ENCODE peak calls at places on chromosomes 13 and 19, in nine cellular contexts. F, D, A, O, R, Q, X, U and E are unnamed samples.

GRCh38 chr13:95256086-95256485 is 45.2 kb downstream of the ABCC4 start:
- DNase-seq in F (no peak), A (peak), R (no peak), Q (no peak), O (peak), D (peak), X (peak), U (peak), E (no peak)

GRCh38 chr19:39778763-39779162 is at the start of gene LEUTX:
- DNase-seq in U (no peak), R (no peak), Q (no peak), O (no peak), F (no peak), D (no peak), X (no peak), A (no peak), E (no peak)

GRCh38 chr13:62046512-62046911 is 630.9 kb upstream of the PCDH20 start:
- DNase-seq in R (no peak), Q (no peak), U (no peak), O (no peak), F (no peak), X (no peak), A (no peak), D (no peak), E (no peak)

GRCh38 chr13:32415019-32415418 is 12.9 kb downstream of the N4BP2L1 start:
- DNase-seq in U (no peak), R (no peak), Q (no peak), X (no peak), F (no peak), D (peak), A (peak), O (peak), E (peak)

GRCh38 chr13:98155475-98156111 is 12.7 kb downstream of the FARP1 start:
- DNase-seq in O (peak), A (peak), Q (no peak), F (no peak), U (no peak), D (peak), R (no peak), X (no peak), E (no peak)

GRCh38 chr13:73341748-73342147 is 282.9 kb downstream of the KLF5 start:
- DNase-seq in R (no peak), D (peak), F (no peak), A (peak), U (no peak), Q (no peak), X (no peak), O (peak), E (no peak)

GRCh38 chr13:50382951-50383350 is 367.7 kb downstream of the KCNRG start:
- DNase-seq in A (no peak), X (no peak), D (no peak), R (no peak), Q (no peak), U (no peak), F (no peak), O (no peak), E (no peak)

GRCh38 chr19:13044160-13044853 is 49.0 kb downstream of the NFIX start:
- DNase-seq in A (peak), X (no peak), O (peak), F (no peak), U (peak), R (no peak), D (no peak), Q (peak), E (no peak)

GRCh38 chr13:105513448-105513847 is 1022.0 kb downstream of the EFNB2 start:
- DNase-seq in F (no peak), U (no peak), R (no peak), D (no peak), X (no peak), Q (no peak), A (no peak), O (no peak), E (no peak)

GRCh38 chr19:53868892-53869804 is 1.5 kb downstream of the MYADM start:
- DNase-seq in R (peak), O (peak), F (peak), U (peak), A (peak), Q (peak), D (peak), X (no peak), E (peak)

GRCh38 chr19:38395381-38396127 is 7.1 kb downstream of the SPRED3 start:
- DNase-seq in O (no peak), X (no peak), D (no peak), F (no peak), U (no peak), R (no peak), A (no peak), Q (no peak), E (no peak)

GRCh38 chr19:7842661-7843294 is 12.8 kb downstream of the EVI5L start:
- DNase-seq in D (no peak), R (no peak), A (no peak), Q (no peak), O (no peak), U (no peak), F (no peak), X (no peak), E (no peak)

GRCh38 chr13:20489185-20489820 is 36.4 kb downstream of the CRYL1 start:
- DNase-seq in O (no peak), D (no peak), F (no peak), U (no peak), Q (no peak), X (no peak), R (peak), A (peak), E (peak)

GRCh38 chr13:97258801-97259200 is 36.7 kb downstream of the MBNL2 start:
- DNase-seq in A (peak), X (no peak), D (no peak), F (no peak), U (no peak), R (no peak), O (peak), Q (no peak), E (no peak)

GRCh38 chr13:100454876-100455275 is 133.7 kb downstream of the GGACT start:
- DNase-seq in D (peak), R (no peak), O (peak), U (peak), A (peak), Q (no peak), X (no peak), F (no peak), E (no peak)

GRCh38 chr13:58953638-58954037 is 1210.1 kb downstream of the DIAPH3 start:
- DNase-seq in D (no peak), A (no peak), F (no peak), Q (no peak), U (no peak), O (no peak), R (no peak), X (no peak), E (no peak)

GRCh38 chr19:40781140-40781539 is 3.1 kb downstream of the RAB4B start:
- DNase-seq in O (no peak), U (no peak), A (no peak), X (no peak), R (no peak), D (no peak), Q (no peak), F (no peak), E (no peak)

GRCh38 chr19:13797870-13798269 is 2.6 kb downstream of the ZSWIM4 start:
- DNase-seq in Q (no peak), U (peak), F (no peak), O (peak), R (no peak), X (no peak), D (peak), A (peak), E (no peak)

GRCh38 chr13:77985866-77986636 is 67.4 kb upstream of the EDNRB start:
- DNase-seq in Q (no peak), A (no peak), F (no peak), D (no peak), X (no peak), U (no peak), O (no peak), R (no peak), E (no peak)

GRCh38 chr19:19775891-19776205 is 42.9 kb upstream of the ZNF14 start:
- DNase-seq in F (no peak), R (no peak), D (no peak), X (no peak), Q (no peak), A (no peak), U (no peak), O (no peak), E (no peak)

GRCh38 chr13:107233541-107233940 is 665.6 kb upstream of the ARGLU1 start:
- DNase-seq in F (no peak), A (no peak), Q (no peak), D (no peak), X (no peak), R (no peak), O (no peak), U (no peak), E (no peak)

GRCh38 chr13:97976551-97977375 is 23.3 kb downstream of the IPO5 start:
- DNase-seq in F (no peak), U (peak), R (no peak), D (no peak), X (no peak), A (no peak), O (peak), Q (no peak), E (peak)

GRCh38 chr13:99315186-99315585 is 8.0 kb upstream of the GPR183 start:
- DNase-seq in R (no peak), U (no peak), F (no peak), Q (no peak), A (no peak), D (no peak), O (no peak), X (no peak), E (no peak)

GRCh38 chr19:41919948-41920712 is 8.1 kb downstream of the ERFL start:
- DNase-seq in Q (no peak), R (no peak), O (no peak), A (peak), X (no peak), F (no peak), D (no peak), U (no peak), E (no peak)

GRCh38 chr13:51584731-51585191 is 499 bp downstream of the WDFY2 start:
- DNase-seq in X (no peak), A (peak), Q (peak), U (peak), R (peak), F (peak), O (peak), D (peak), E (peak)

GRCh38 chr13:81697826-81698225 is 1356.9 kb upstream of the SPRY2 start:
- DNase-seq in F (no peak), Q (no peak), O (no peak), X (no peak), U (no peak), A (no peak), R (no peak), D (no peak), E (no peak)

GRCh38 chr19:6464070-6464873 is at the start of gene CRB3:
- DNase-seq in D (peak), A (no peak), U (peak), O (no peak), F (no peak), X (no peak), Q (no peak), R (peak), E (peak)

GRCh38 chr13:52383362-52383761 is 22.6 kb downstream of the THSD1 start:
- DNase-seq in D (no peak), F (no peak), U (no peak), Q (no peak), R (no peak), O (no peak), X (no peak), A (no peak), E (no peak)

GRCh38 chr13:53719281-53719680 is 690.7 kb downstream of the OLFM4 start:
- DNase-seq in U (no peak), A (no peak), R (no peak), O (no peak), D (no peak), Q (no peak), X (no peak), F (no peak), E (no peak)

GRCh38 chr19:45235485-45235884 is 9.7 kb downstream of the EXOC3L2 start:
- DNase-seq in Q (no peak), A (no peak), R (no peak), U (no peak), O (no peak), F (no peak), X (no peak), D (no peak), E (no peak)

GRCh38 chr13:64925284-64925683 is 2304.9 kb downstream of the PCDH9 start:
- DNase-seq in Q (no peak), O (peak), R (no peak), A (no peak), D (peak), U (no peak), F (peak), X (peak), E (no peak)

GRCh38 chr13:50198508-50198907 is 183.3 kb downstream of the KCNRG start:
- DNase-seq in D (peak), A (peak), U (peak), F (no peak), X (no peak), R (no peak), Q (no peak), O (peak), E (no peak)

GRCh38 chr13:20006206-20006605 is 47.7 kb downstream of the ZMYM2 start:
- DNase-seq in Q (no peak), X (no peak), D (peak), U (no peak), A (peak), R (no peak), O (peak), F (no peak), E (no peak)

GRCh38 chr13:45205124-45205523 is 4.3 kb upstream of the KCTD4 start:
- DNase-seq in Q (no peak), U (no peak), R (no peak), X (no peak), F (no peak), O (no peak), A (no peak), D (no peak), E (no peak)

GRCh38 chr13:29507356-29507755 is 88.1 kb downstream of the SLC7A1 start:
- DNase-seq in X (peak), O (peak), Q (no peak), A (peak), F (no peak), D (no peak), U (no peak), R (no peak), E (no peak)

GRCh38 chr13:61413572-61413971 is 2.1 kb downstream of the PCDH20 start:
- DNase-seq in X (no peak), D (no peak), A (no peak), R (no peak), F (no peak), Q (no peak), U (no peak), O (no peak), E (no peak)

GRCh38 chr13:109712187-109712601 is 74.2 kb downstream of the IRS2 start:
- DNase-seq in X (peak), A (no peak), U (no peak), R (no peak), D (no peak), F (no peak), O (no peak), Q (no peak), E (no peak)

GRCh38 chr19:35260694-35261304 is 8.0 kb upstream of the USF2 start:
- DNase-seq in Q (peak), O (no peak), R (no peak), F (no peak), U (no peak), D (no peak), A (no peak), X (no peak), E (peak)

GRCh38 chr19:55695511-55696290 is 20.7 kb downstream of the EPN1 start:
- DNase-seq in O (no peak), R (no peak), D (no peak), A (no peak), U (no peak), Q (no peak), F (no peak), X (no peak), E (no peak)

GRCh38 chr13:39811696-39812095 is 156.2 kb downstream of the COG6 start:
- DNase-seq in X (no peak), F (no peak), A (no peak), U (no peak), R (no peak), Q (no peak), O (no peak), D (no peak), E (no peak)

GRCh38 chr13:39811051-39811450 is 155.6 kb downstream of the COG6 start:
- DNase-seq in X (no peak), A (no peak), O (no peak), R (no peak), D (no peak), F (no peak), U (no peak), Q (no peak), E (no peak)

GRCh38 chr13:39818953-39819352 is 163.5 kb downstream of the COG6 start:
- DNase-seq in O (no peak), X (no peak), D (no peak), Q (no peak), A (peak), F (no peak), U (no peak), R (no peak), E (no peak)

GRCh38 chr13:39816936-39817335 is 161.5 kb downstream of the COG6 start:
- DNase-seq in R (no peak), O (no peak), F (no peak), A (peak), X (no peak), Q (no peak), U (no peak), D (no peak), E (no peak)

GRCh38 chr13:39815345-39816111 is 160.1 kb downstream of the COG6 start:
- DNase-seq in R (no peak), F (no peak), Q (no peak), O (peak), X (no peak), D (peak), A (peak), U (no peak), E (no peak)
- TF ChIP-seq CTCF in R (no peak), F (no peak), Q (no peak), O (no peak), X (no peak), D (no peak), A (peak), U (no peak), E (no peak)

GRCh38 chr19:11659612-11660011 is 62.3 kb downstream of the ZNF627 start:
- DNase-seq in U (peak), X (no peak), D (no peak), Q (no peak), F (no peak), R (no peak), O (peak), A (peak), E (no peak)
- TF ChIP-seq CTCF in U (peak), X (no peak), D (peak), Q (no peak), F (peak), R (no peak), O (peak), A (peak), E (no peak)

DNA sequence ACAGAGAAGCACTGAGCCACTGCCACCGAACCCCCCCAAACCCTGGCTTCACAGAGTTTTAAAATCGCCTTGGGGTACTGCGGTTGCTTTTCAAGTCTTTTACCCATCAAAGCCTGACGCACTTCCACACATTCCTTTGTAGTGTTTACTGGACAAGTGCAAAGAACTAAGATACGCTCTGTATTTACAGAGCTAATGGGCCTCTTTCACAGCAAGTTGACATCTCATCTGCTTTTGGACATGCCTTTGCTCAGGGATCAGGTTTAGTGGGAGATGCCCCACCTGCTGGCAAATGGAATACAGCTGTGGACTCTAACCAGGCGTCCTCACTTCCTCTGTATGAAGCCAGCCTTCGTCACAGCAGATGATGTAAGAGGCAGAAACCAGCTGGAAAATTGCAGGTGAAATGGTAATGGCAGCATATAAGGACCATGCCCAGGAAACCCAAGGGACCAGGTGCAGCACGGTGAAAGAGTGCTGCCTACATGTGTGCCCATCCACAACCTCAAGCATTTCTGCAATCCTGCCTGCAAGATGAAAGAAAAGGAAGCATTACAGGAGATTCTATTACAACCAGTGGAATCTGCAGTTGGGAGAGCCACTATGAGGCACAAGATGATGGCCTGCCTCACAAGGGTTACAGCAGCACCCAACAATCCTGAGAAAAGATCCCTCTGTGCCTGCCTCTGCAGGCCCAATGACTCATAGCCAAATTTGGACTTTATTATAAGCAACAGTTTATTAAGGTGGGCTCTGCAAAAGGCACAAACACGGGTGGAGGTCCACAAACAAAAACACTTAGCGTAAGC is 34.7 kb downstream of the BRD4 start:
- DNase-seq in D (peak), X (no peak), R (no peak), O (peak), F (no peak), A (peak), Q (no peak), U (peak), E (no peak)
- TF ChIP-seq CTCF in D (peak), X (peak), R (no peak), O (peak), F (no peak), A (peak), Q (no peak), U (no peak), E (no peak)

GRCh38 chr13:28376604-28377003 is 118.3 kb downstream of the FLT1 start:
- DNase-seq in A (no peak), Q (no peak), U (no peak), D (no peak), R (no peak), O (no peak), X (no peak), F (no peak), E (no peak)
- TF ChIP-seq CTCF in A (no peak), Q (no peak), U (no peak), D (no peak), R (no peak), O (no peak), X (no peak), F (no peak), E (no peak)

GRCh38 chr13:113225515-113225914 is 16.1 kb downstream of the CUL4A start:
- DNase-seq in A (no peak), X (no peak), Q (no peak), D (no peak), F (no peak), U (no peak), R (no peak), O (no peak), E (no peak)

GRCh38 chr13:113224486-113224885 is 15.1 kb downstream of the CUL4A start:
- DNase-seq in O (no peak), X (no peak), Q (no peak), D (no peak), A (no peak), R (no peak), U (no peak), F (no peak), E (no peak)

GRCh38 chr13:113231306-113232207 is 22.1 kb downstream of the CUL4A start:
- DNase-seq in A (no peak), U (no peak), D (no peak), Q (no peak), O (no peak), F (no peak), R (no peak), X (no peak), E (no peak)

GRCh38 chr13:113229791-113230190 is 20.4 kb downstream of the CUL4A start:
- DNase-seq in D (no peak), Q (no peak), R (no peak), U (no peak), O (no peak), X (no peak), F (no peak), A (no peak), E (no peak)

DNA sequence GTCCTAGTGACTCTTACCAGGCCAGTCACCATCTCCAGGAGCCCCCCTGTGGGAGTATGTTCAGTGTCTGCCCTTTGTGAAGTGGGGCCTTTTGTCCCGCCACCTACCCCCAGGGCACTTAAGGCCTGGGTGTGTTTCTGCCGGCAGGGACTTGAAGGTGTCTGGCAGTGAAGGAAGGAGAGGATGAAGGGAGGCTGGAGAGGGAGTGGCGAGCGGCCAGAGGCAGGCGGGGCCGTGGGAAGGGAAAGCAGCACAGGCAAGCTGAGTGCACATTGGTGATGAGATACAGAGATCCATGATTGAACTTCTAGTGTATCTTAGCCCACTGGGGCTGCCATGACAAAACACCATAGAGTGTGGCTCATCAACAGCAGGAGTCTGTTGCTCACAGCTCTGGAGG is 17.5 kb downstream of the CUL4A start:
- DNase-seq in U (no peak), R (no peak), Q (no peak), F (no peak), A (no peak), O (no peak), X (no peak), D (no peak), E (no peak)
- TF ChIP-seq CTCF in U (no peak), R (no peak), Q (no peak), F (no peak), A (no peak), O (no peak), X (no peak), D (no peak), E (no peak)

GRCh38 chr13:111046590-111047141 is 68.4 kb upstream of the ARHGEF7 start:
- DNase-seq in F (no peak), O (peak), D (no peak), A (peak), U (no peak), X (no peak), R (no peak), Q (no peak), E (no peak)
- TF ChIP-seq CTCF in F (no peak), O (peak), D (no peak), A (peak), U (no peak), X (peak), R (no peak), Q (no peak), E (no peak)